ENCODE peak calls at places on chromosomes 5 and 9, in six cellular contexts. T is K562, L is GM12878, S is H1, V is SK-N-SH, Q is HepG2. K is an unnamed sample.

GRCh38 chr5:45508155-45508554 is 188.0 kb downstream of the HCN1 start:
- DNase-seq in T (no peak), L (no peak), S (no peak), V (no peak), Q (no peak), K (no peak)

GRCh38 chr9:116815828-116816227 is 128.7 kb downstream of the TRIM32 start:
- DNase-seq in S (no peak), V (no peak), L (no peak), T (no peak), Q (no peak), K (no peak)

GRCh38 chr9:116589392-116590354 is 97.4 kb upstream of the TRIM32 start:
- DNase-seq in T (peak), Q (peak), V (peak), S (peak), L (no peak), K (peak)

GRCh38 chr5:122091942-122092600 is 14.0 kb upstream of the LOX start:
- DNase-seq in L (no peak), V (no peak), S (no peak), T (no peak), Q (no peak), K (no peak)

GRCh38 chr9:109100543-109101201 is 19.1 kb downstream of the TMEM245 start:
- DNase-seq in V (no peak), L (no peak), Q (no peak), S (no peak), T (no peak), K (no peak)

GRCh38 chr5:76256116-76256889 is 146.8 kb upstream of the IQGAP2 start:
- DNase-seq in T (peak), L (no peak), S (no peak), Q (peak), V (peak), K (peak)

GRCh38 chr9:91422832-91423711 is 560 bp downstream of the NFIL3 start:
- DNase-seq in L (no peak), V (no peak), T (no peak), S (no peak), Q (peak), K (peak)

GRCh38 chr5:180085837-180086236 is 14.3 kb upstream of the RNF130 start:
- DNase-seq in V (no peak), T (no peak), L (no peak), S (no peak), Q (no peak), K (no peak)

GRCh38 chr5:143882520-143882919 is 70.6 kb downstream of the HMHB1 start:
- DNase-seq in S (no peak), T (no peak), L (no peak), V (no peak), Q (no peak), K (no peak)

GRCh38 chr9:129140397-129141065 is 29.3 kb downstream of the PTPA start:
- DNase-seq in S (no peak), V (peak), T (peak), L (no peak), Q (peak), K (no peak)

GRCh38 chr5:37867634-37868033 is 27.8 kb upstream of the GDNF start:
- DNase-seq in T (no peak), Q (no peak), V (no peak), L (no peak), S (no peak), K (no peak)

GRCh38 chr5:128227984-128228383 is 144.4 kb downstream of the SLC12A2 start:
- DNase-seq in L (no peak), T (no peak), V (no peak), Q (no peak), S (no peak), K (no peak)

GRCh38 chr5:138753794-138754698 is 821 bp downstream of the CTNNA1 start:
- DNase-seq in S (no peak), Q (peak), T (peak), L (no peak), V (peak), K (peak)

GRCh38 chr9:129572052-129572425 is 48.9 kb downstream of the C9orf50 start:
- DNase-seq in V (no peak), L (no peak), T (no peak), Q (no peak), S (no peak), K (no peak)

GRCh38 chr5:171313481-171314206 is 4.6 kb downstream of the TLX3 start:
- DNase-seq in L (no peak), V (no peak), Q (no peak), T (no peak), S (no peak), K (no peak)

GRCh38 chr5:109141499-109142200 is 268.1 kb downstream of the PJA2 start:
- DNase-seq in L (no peak), Q (no peak), T (no peak), V (no peak), S (no peak), K (no peak)

GRCh38 chr5:136020001-136020382 is 8.8 kb upstream of the TGFBI start:
- DNase-seq in T (no peak), V (no peak), Q (no peak), L (no peak), S (no peak), K (no peak)

GRCh38 chr5:2334686-2335085 is 416.8 kb downstream of the IRX2 start:
- DNase-seq in S (no peak), V (no peak), L (no peak), T (no peak), Q (no peak), K (no peak)

GRCh38 chr5:51226420-51226735 is 156.9 kb upstream of the ISL1 start:
- DNase-seq in V (no peak), T (no peak), Q (peak), S (peak), L (no peak), K (no peak)

GRCh38 chr9:98280574-98280973 is 25.1 kb upstream of the TBC1D2 start:
- DNase-seq in S (no peak), V (peak), T (no peak), Q (no peak), L (no peak), K (no peak)

GRCh38 chr5:132013006-132013689 is 1.7 kb upstream of the ACSL6 start:
- DNase-seq in V (no peak), S (no peak), L (no peak), Q (no peak), T (no peak), K (no peak)

GRCh38 chr5:170479484-170479883 is 24.3 kb upstream of the KCNIP1 start:
- DNase-seq in T (no peak), Q (no peak), L (no peak), V (no peak), S (no peak), K (no peak)

GRCh38 chr9:129809346-129809745 is 6.4 kb downstream of the TOR1B start:
- DNase-seq in T (no peak), L (no peak), Q (no peak), V (no peak), S (no peak), K (no peak)

GRCh38 chr9:38235244-38235643 is 157.3 kb upstream of the ALDH1B1 start:
- DNase-seq in Q (no peak), L (no peak), T (no peak), V (peak), S (no peak), K (no peak)

GRCh38 chr5:168479166-168479565 is 7.1 kb upstream of the RARS1 start:
- DNase-seq in T (no peak), L (no peak), Q (no peak), S (no peak), V (no peak), K (no peak)

GRCh38 chr9:114098660-114099522 is at the start of gene KIF12:
- DNase-seq in L (no peak), S (no peak), Q (peak), V (peak), T (peak), K (no peak)

GRCh38 chr5:36158144-36158543 is 6.2 kb downstream of the SKP2 start:
- DNase-seq in L (no peak), V (peak), S (no peak), Q (no peak), T (no peak), K (no peak)

GRCh38 chr5:120314201-120314600 is 149.9 kb upstream of the PRR16 start:
- DNase-seq in L (no peak), S (no peak), T (no peak), Q (no peak), V (no peak), K (no peak)

GRCh38 chr9:98078895-98079294 is 22.4 kb downstream of the NANS start:
- DNase-seq in L (no peak), T (no peak), V (no peak), Q (no peak), S (no peak), K (no peak)

GRCh38 chr9:137878146-137878941 is 762 bp downstream of the CACNA1B start:
- DNase-seq in L (no peak), Q (no peak), S (peak), T (peak), V (peak), K (no peak)

GRCh38 chr9:81595887-81596558 is 93.3 kb downstream of the TLE1 start:
- DNase-seq in T (no peak), S (peak), Q (no peak), L (no peak), V (peak), K (no peak)

GRCh38 chr5:19987594-19988345 is at the start of gene CDH18:
- DNase-seq in Q (no peak), L (no peak), V (peak), T (no peak), S (peak), K (no peak)

GRCh38 chr5:81783401-81783800 is 32.5 kb upstream of the SSBP2 start:
- DNase-seq in T (no peak), Q (no peak), S (no peak), V (no peak), L (no peak), K (no peak)

GRCh38 chr9:90169490-90169889 is 473.1 kb downstream of the DIRAS2 start:
- DNase-seq in T (no peak), S (no peak), L (no peak), V (no peak), Q (peak), K (no peak)

DNA sequence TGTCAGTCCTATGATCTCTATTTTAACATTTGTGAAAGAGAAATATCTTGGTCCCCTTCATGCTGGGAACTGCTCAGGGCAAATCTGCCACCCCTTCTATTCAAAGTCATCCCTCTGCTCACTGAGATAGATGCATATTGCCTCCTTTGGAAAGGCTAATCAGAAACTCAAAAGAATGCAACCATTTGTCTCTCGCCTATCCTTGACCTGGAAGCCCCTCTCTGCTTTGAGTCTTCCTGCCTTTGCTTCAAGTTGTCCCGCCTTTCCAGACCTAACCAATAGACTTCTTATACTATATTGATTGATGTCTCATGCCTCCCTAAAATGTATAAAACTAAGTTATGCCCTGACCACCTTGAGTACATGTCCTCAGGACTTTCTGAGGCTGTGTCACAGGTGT is 97.0 kb downstream of the PSAT1 start:
- DNase-seq in T (no peak), L (no peak), V (no peak), S (no peak), Q (no peak), K (no peak)
- TF ChIP-seq GABPA in T (no peak), L (no peak), V (no peak), S (no peak), Q (no peak), K (no peak)

GRCh38 chr9:134341306-134341705 is 15.1 kb downstream of the RXRA start:
- DNase-seq in Q (no peak), V (no peak), S (no peak), L (no peak), T (no peak), K (no peak)
- TF ChIP-seq GABPA in Q (no peak), V (no peak), S (no peak), L (no peak), T (no peak), K (no peak)

GRCh38 chr5:174991807-174992308 is 267.5 kb downstream of the MSX2 start:
- DNase-seq in L (no peak), T (no peak), S (no peak), Q (no peak), V (no peak), K (no peak)

GRCh38 chr5:174995827-174996226 is 271.4 kb downstream of the MSX2 start:
- DNase-seq in T (no peak), S (no peak), V (no peak), Q (no peak), L (no peak), K (no peak)

GRCh38 chr5:174987443-174988012 is 263.1 kb downstream of the MSX2 start:
- DNase-seq in S (no peak), L (no peak), Q (no peak), V (no peak), T (no peak), K (no peak)

DNA sequence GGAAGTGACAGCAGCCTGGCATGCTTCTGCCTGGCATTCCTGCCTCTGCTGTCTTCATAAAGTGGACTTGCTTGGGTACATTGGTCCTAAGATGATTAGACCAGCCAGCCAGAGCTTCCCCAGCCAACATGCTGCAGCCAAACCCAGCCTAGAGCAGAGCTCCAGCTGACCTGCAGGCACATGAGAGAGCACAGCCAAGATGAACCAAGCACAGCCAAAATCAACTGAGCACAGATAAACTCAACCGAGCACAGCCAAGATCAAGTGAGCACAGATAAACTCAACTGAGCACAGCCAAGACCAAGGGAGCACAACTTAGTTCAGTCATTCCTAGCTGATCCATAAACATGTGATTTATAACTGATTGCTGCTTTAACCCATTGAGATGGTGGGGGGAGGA is 266.5 kb downstream of the MSX2 start:
- DNase-seq in S (no peak), V (no peak), Q (no peak), T (no peak), L (no peak), K (no peak)
- TF ChIP-seq GABPA in S (no peak), V (no peak), Q (no peak), T (no peak), L (no peak), K (no peak)

GRCh38 chr5:150655221-150655620 is 5.8 kb upstream of the MYOZ3 start:
- DNase-seq in S (no peak), T (no peak), L (no peak), Q (no peak), V (no peak), K (no peak)

GRCh38 chr5:150658699-150659265 is 2.3 kb upstream of the MYOZ3 start:
- DNase-seq in Q (no peak), T (no peak), L (no peak), S (no peak), V (no peak), K (no peak)

GRCh38 chr5:150654181-150654580 is 6.9 kb upstream of the MYOZ3 start:
- DNase-seq in S (no peak), L (no peak), Q (no peak), T (no peak), V (no peak), K (no peak)

GRCh38 chr5:150658121-150658520 is 2.9 kb upstream of the MYOZ3 start:
- DNase-seq in S (no peak), T (no peak), L (no peak), V (no peak), Q (no peak), K (no peak)

DNA sequence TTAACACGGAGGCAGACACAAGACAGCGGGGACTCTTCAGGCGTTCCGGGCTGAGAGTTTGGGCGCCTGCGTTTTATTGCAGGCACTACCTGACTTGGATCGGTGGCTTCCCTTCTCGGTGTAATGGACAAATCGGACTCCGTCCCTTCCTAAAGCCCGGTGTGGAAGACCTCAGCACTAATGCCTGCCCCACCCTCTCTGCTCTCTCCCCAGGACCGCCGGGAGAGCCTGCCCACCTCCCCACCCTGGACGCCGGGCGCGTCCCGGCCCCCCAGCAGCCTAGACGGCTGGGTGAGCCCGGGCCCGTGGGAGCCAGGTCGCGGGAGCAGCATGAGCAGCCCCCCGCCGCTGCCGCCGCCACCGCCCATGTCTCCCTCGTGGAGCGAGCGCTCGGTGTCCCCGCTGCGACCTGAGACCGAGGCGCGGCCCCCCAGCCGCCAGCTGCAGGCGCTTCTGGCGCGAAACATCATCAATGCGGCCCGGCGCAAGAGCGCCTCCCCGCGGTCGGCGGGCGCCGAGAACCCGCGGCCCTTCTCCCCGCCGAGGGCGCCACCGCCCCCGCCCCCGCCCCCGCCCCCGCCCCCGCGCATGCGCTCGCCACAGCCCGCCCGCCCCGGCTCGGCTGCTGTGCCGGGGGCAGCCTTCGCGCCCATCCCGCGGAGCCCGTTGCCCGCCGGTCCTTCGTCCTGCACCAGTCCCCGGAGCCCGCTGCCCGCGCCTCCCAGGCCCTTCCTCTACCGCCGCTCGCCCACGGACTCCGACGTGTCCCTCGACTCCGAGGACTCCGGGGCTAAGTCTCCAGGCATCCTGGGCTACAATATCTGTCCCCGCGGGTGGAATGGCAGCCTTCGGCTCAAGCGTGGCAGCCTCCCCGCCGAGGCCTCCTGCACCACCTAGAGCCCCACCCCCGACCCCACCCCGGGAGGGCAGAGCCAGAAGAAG is 4.6 kb upstream of the MYOZ3 start:
- DNase-seq in L (peak), V (peak), Q (peak), S (no peak), T (peak), K (peak)
- TF ChIP-seq GABPA in L (no peak), V (no peak), Q (no peak), S (no peak), T (no peak), K (no peak)

GRCh38 chr5:177592905-177593304 is 902 bp downstream of the TMED9 start:
- DNase-seq in L (no peak), Q (no peak), T (no peak), S (no peak), V (no peak), K (no peak)
- TF ChIP-seq GABPA in L (no peak), Q (no peak), T (no peak), S (no peak), V (no peak), K (no peak)

K was measured in HL-60.